ENCODE peak calls at places on chromosome 13, in four cellular contexts. V is Caco-2; M is stimulated activated CD4-positive, alpha-beta T cell treated with anti-CD3 and anti-CD28 coated beads, Interleukin-15, amount 100 ng/mL, for 48 hours; W is HS-27A. H is an unnamed sample.

GRCh38 chr13:112587359-112587766 is 590 bp downstream of the TUBGCP3 start:
- DNase-seq in V (peak), M (peak), W (peak), H (peak)

GRCh38 chr13:110946171-110946570 is 31.3 kb upstream of the ANKRD10 start:
- DNase-seq in V (no peak), M (no peak), W (no peak), H (no peak)

GRCh38 chr13:94602467-94602866 is 810 bp downstream of the GPR180 start:
- DNase-seq in V (no peak), M (no peak), W (no peak), H (no peak)

GRCh38 chr13:30051531-30052060 is 201.2 kb upstream of the UBL3 start:
- DNase-seq in V (no peak), M (no peak), W (no peak), H (no peak)

GRCh38 chr13:26508885-26509284 is 48.6 kb upstream of the WASF3 start:
- DNase-seq in V (no peak), M (no peak), W (no peak), H (peak)

GRCh38 chr13:23680836-23681235 is 110.6 kb downstream of the TNFRSF19 start:
- DNase-seq in V (no peak), M (no peak), W (no peak), H (no peak)

GRCh38 chr13:22061371-22061805 is 390.5 kb downstream of the FGF9 start:
- DNase-seq in V (no peak), M (peak), W (no peak), H (no peak)

GRCh38 chr13:99281811-99282263 is 23.7 kb upstream of the GPR18 start:
- DNase-seq in V (no peak), M (no peak), W (no peak), H (no peak)

GRCh38 chr13:28817204-28817603 is 2.9 kb upstream of the MTUS2 start:
- DNase-seq in V (no peak), M (no peak), W (no peak), H (no peak)

GRCh38 chr13:109743706-109744453 is 42.5 kb downstream of the IRS2 start:
- DNase-seq in V (peak), M (no peak), W (peak), H (peak)